ENCODE peak calls at places on chromosomes 16 and 17, in five cellular contexts. S is activated CD4-positive, alpha-beta T cell treated with anti-CD3 and anti-CD28 coated beads, Interleukin-2, amount 10 ng/mL, durations not matched to agents 24 days and 14 days; G is kidney; I is tibial artery; L is GM04504. O is an unnamed sample.

GRCh38 chr16:31206776-31207175 is 4.2 kb upstream of the PYCARD start:
- DNase-seq in L (no peak), S (no peak), G (no peak), I (no peak), O (no peak)

GRCh38 chr17:72344613-72345012 is 223.8 kb downstream of the SOX9 start:
- DNase-seq in I (no peak), G (no peak), L (no peak), S (no peak), O (no peak)

GRCh38 chr17:77664097-77664729 is 294.3 kb upstream of the TNRC6C start:
- DNase-seq in S (no peak), G (no peak), L (no peak), I (no peak), O (no peak)

GRCh38 chr17:40516581-40517285 is 15.3 kb upstream of the TNS4 start:
- DNase-seq in G (no peak), L (no peak), I (no peak), S (peak; percentile 94), O (peak; percentile 82)

GRCh38 chr16:63613701-63614100 is 1508.2 kb downstream of the CDH11 start:
- DNase-seq in I (no peak), L (no peak), S (no peak), G (no peak), O (no peak)

GRCh38 chr17:20706752-20707372 is 127.3 kb downstream of the CDRT15L2 start:
- DNase-seq in S (no peak), G (no peak), L (no peak), I (no peak), O (no peak)

GRCh38 chr16:23768581-23768980 is 13.8 kb downstream of the CHP2 start:
- DNase-seq in G (no peak), S (no peak), L (no peak), I (no peak), O (peak; percentile 57)

GRCh38 chr16:30033270-30033669 is 2.2 kb upstream of the TLCD3B start:
- DNase-seq in S (peak; percentile 56), G (no peak), I (no peak), L (no peak), O (no peak)

GRCh38 chr16:85717393-85718152 is 28.8 kb upstream of the GINS2 start:
- DNase-seq in I (no peak), L (peak; percentile 11), G (peak; percentile 86), S (peak; percentile 88), O (peak; percentile 90)

GRCh38 chr16:68995011-68995504 is 110.4 kb upstream of the HAS3 start:
- DNase-seq in G (no peak), S (no peak), I (no peak), L (no peak), O (peak; percentile 21)

GRCh38 chr17:58337600-58338453 is 9.2 kb upstream of the TSPOAP1 start:
- DNase-seq in S (peak; percentile 98), G (peak; percentile 93), L (peak; percentile 64), I (peak; percentile 66), O (peak; percentile 66)

GRCh38 chr17:49920370-49920769 is 48.6 kb upstream of the DLX4 start:
- DNase-seq in I (no peak), L (no peak), G (no peak), S (no peak), O (no peak)

GRCh38 chr16:1706386-1707192 is 594 bp downstream of the MAPK8IP3 start:
- DNase-seq in I (no peak), L (no peak), S (peak; percentile 83), G (no peak), O (no peak)

GRCh38 chr17:40596261-40596919 is 31.1 kb upstream of the CCR7 start:
- DNase-seq in I (no peak), L (no peak), S (peak; percentile 74), G (no peak), O (no peak)

GRCh38 chr17:7559307-7560171 is 989 bp downstream of the TNFSF13 start:
- DNase-seq in I (no peak), G (peak; percentile 79), S (peak; percentile 59), L (no peak), O (no peak)

GRCh38 chr17:57004944-57005579 is 27.1 kb downstream of the SCPEP1 start:
- DNase-seq in I (no peak), G (no peak), S (no peak), L (no peak), O (no peak)

GRCh38 chr16:50299508-50300105 is 33.3 kb downstream of the ADCY7 start:
- DNase-seq in S (no peak), I (peak; percentile 18), G (peak; percentile 70), L (no peak), O (peak; percentile 63)